ENCODE peak calls at places on chromosome 20, in four cellular contexts. P is K562, Z is H1, M is HepG2. C is an unnamed sample.

GRCh38 chr20:32968833-32969241 is 35.4 kb downstream of the SUN5 start:
- DNase-seq in P (no peak), Z (no peak), M (no peak), C (peak)

GRCh38 chr20:38146628-38147027 is 18.4 kb downstream of the TGM2 start:
- DNase-seq in M (no peak), P (no peak), Z (no peak), C (no peak)

GRCh38 chr20:34978092-34978744 is 22.6 kb downstream of the MYH7B start:
- DNase-seq in P (no peak), Z (no peak), M (no peak), C (no peak)

GRCh38 chr20:56348746-56349145 is 10.0 kb upstream of the FAM210B start:
- DNase-seq in M (no peak), Z (no peak), P (no peak), C (no peak)

GRCh38 chr20:9374068-9374467 is 140.3 kb upstream of the LAMP5 start:
- DNase-seq in M (no peak), Z (no peak), P (no peak), C (no peak)

GRCh38 chr20:17573493-17573892 is 3.6 kb downstream of the DSTN start:
- DNase-seq in P (no peak), M (no peak), Z (no peak), C (no peak)

GRCh38 chr20:3740600-3741301 is 8.3 kb downstream of the HSPA12B start:
- DNase-seq in P (no peak), M (no peak), Z (no peak), C (no peak)

GRCh38 chr20:14583413-14583812 is 246.0 kb upstream of the FLRT3 start:
- DNase-seq in M (no peak), Z (no peak), P (no peak), C (no peak)

GRCh38 chr20:32443386-32443974 is 85.3 kb downstream of the ASXL1 start:
- DNase-seq in M (no peak), P (no peak), Z (no peak), C (peak)

GRCh38 chr20:3093861-3094361 is 9.4 kb upstream of the AVP start:
- DNase-seq in Z (no peak), M (no peak), P (no peak), C (no peak)

GRCh38 chr20:5888051-5888450 is 62.3 kb downstream of the TRMT6 start:
- DNase-seq in P (no peak), M (no peak), Z (no peak), C (no peak)

GRCh38 chr20:46276531-46276930 is 31.8 kb downstream of the CDH22 start:
- DNase-seq in M (no peak), Z (no peak), P (no peak), C (no peak)

GRCh38 chr20:57654363-57654997 is 34.3 kb upstream of the ZBP1 start:
- DNase-seq in Z (peak), M (peak), P (peak), C (peak)

GRCh38 chr20:2301164-2301622 is 5.4 kb downstream of the TGM3 start:
- DNase-seq in P (peak), Z (no peak), M (peak), C (no peak)

GRCh38 chr20:34365765-34366213 is 2.7 kb downstream of the ITCH start:
- DNase-seq in M (no peak), Z (no peak), P (no peak), C (no peak)

GRCh38 chr20:38217791-38218565 is 42.6 kb downstream of the KIAA1755 start:
- DNase-seq in M (peak), Z (no peak), P (peak), C (no peak)

GRCh38 chr20:16444056-16444777 is 129.0 kb downstream of the KIF16B start:
- DNase-seq in M (no peak), Z (no peak), P (no peak), C (no peak)

GRCh38 chr20:13554706-13555105 is 84.0 kb downstream of the TASP1 start:
- DNase-seq in P (no peak), M (no peak), Z (no peak), C (no peak)

GRCh38 chr20:5608104-5608447 is 142.1 kb upstream of the SHLD1 start:
- DNase-seq in M (no peak), Z (no peak), P (no peak), C (no peak)

GRCh38 chr20:24745206-24745605 is 203.9 kb upstream of the CST7 start:
- DNase-seq in M (no peak), P (no peak), Z (no peak), C (no peak)

GRCh38 chr20:23625236-23625964 is 12.4 kb downstream of the CST3 start:
- DNase-seq in P (no peak), M (no peak), Z (no peak), C (no peak)

GRCh38 chr20:46355778-46356177 is 47.5 kb upstream of the CDH22 start:
- DNase-seq in Z (no peak), P (peak), M (no peak), C (no peak)

GRCh38 chr20:24696396-24696795 is 227.0 kb downstream of the SYNDIG1 start:
- DNase-seq in M (no peak), P (no peak), Z (no peak), C (no peak)

GRCh38 chr20:7744411-7744810 is 195.8 kb downstream of the HAO1 start:
- DNase-seq in Z (no peak), P (no peak), M (no peak), C (no peak)

GRCh38 chr20:57498425-57499400 is 26.2 kb downstream of the CTCFL start:
- DNase-seq in P (no peak), Z (no peak), M (no peak), C (peak)

GRCh38 chr20:34824861-34825529 is 456 bp downstream of the NCOA6 start:
- DNase-seq in Z (peak), P (no peak), M (peak), C (peak)

GRCh38 chr20:16476032-16476431 is 97.2 kb downstream of the KIF16B start:
- DNase-seq in P (peak), Z (no peak), M (peak), C (no peak)

GRCh38 chr20:19909696-19910095 is 107.5 kb upstream of the NAA20 start:
- DNase-seq in M (no peak), P (no peak), Z (no peak), C (no peak)

GRCh38 chr20:40307937-40308478 is 381.0 kb downstream of the MAFB start:
- DNase-seq in M (no peak), Z (no peak), P (no peak), C (no peak)

GRCh38 chr20:10307359-10307735 is 88.7 kb downstream of the SNAP25 start:
- DNase-seq in M (no peak), Z (no peak), P (no peak), C (no peak)

GRCh38 chr20:32855387-32855786 is 3.3 kb upstream of the EFCAB8 start:
- DNase-seq in M (no peak), Z (no peak), P (no peak), C (no peak)

DNA sequence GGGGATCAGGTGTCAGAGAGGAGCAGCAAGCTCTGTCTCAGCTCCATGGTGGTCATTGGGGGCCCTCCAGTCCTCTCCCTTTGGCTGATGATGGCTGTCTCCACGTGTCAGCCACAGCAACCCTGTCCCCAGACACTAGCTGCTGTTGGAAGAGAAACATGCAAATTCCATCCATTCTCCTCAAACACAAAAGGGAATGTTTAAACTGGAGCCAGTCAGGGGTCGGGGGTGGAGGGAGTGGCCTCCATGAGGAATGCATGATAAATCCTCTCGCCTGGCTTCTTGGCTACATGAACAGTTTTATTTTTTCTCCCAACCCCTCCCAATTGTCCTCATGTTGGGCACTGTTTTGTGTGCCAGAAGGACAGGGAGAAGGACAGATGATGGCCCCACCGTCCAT is 86.4 kb downstream of the EDN3 start:
- DNase-seq in P (no peak), Z (no peak), M (no peak), C (no peak)
- TF ChIP-seq JUN in P (no peak), Z (no peak), M (no peak), C (no peak)

DNA sequence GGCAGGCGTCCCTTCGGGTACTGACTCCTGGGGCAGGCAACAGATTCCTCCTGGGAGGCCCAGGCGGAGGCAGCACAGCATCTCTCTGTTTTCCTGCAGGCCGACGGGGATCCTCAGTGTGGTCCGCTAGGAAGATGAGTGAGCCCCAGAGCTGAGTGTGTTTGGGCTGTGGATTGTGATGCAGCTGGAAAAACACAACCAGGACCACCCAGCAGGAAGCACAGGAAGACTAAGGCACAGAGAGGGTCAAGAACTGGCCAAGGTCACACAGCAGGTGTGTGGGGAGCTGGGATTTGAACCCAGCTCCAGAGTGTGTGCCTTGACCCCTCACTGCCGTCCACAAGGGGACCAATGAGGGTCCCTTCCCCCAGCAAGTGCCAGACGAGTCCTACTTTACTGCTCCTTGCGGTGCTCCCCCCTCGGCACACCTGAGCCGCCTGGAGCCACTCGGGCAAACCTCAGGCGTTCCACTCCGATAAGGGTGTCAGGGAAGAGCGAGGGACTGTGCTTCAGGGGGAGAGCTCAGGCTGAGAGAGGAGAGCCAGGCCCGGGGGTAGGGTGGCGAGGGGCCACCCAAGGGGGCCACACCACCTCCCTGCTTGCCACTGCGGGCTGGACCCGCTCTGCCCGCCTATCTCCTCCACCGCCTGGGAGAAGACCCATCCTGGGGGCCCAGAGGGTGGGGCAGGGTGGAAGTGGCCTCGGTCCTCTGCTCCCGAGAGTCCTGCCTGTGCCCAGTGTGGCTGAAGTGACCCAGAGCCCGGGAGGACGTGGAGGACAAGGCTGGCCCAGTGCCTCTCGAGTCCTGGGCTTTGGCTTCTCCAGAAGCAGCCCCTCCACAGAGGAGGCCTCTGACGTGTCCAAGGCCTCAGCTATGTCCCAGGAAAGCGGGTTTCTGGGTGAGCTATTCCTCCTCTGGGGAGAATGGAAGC is 63.3 kb downstream of the YTHDF1 start:
- DNase-seq in M (no peak), P (no peak), Z (no peak), C (no peak)
- TF ChIP-seq CREB1 in M (no peak), P (no peak), Z (no peak), C (no peak)

DNA sequence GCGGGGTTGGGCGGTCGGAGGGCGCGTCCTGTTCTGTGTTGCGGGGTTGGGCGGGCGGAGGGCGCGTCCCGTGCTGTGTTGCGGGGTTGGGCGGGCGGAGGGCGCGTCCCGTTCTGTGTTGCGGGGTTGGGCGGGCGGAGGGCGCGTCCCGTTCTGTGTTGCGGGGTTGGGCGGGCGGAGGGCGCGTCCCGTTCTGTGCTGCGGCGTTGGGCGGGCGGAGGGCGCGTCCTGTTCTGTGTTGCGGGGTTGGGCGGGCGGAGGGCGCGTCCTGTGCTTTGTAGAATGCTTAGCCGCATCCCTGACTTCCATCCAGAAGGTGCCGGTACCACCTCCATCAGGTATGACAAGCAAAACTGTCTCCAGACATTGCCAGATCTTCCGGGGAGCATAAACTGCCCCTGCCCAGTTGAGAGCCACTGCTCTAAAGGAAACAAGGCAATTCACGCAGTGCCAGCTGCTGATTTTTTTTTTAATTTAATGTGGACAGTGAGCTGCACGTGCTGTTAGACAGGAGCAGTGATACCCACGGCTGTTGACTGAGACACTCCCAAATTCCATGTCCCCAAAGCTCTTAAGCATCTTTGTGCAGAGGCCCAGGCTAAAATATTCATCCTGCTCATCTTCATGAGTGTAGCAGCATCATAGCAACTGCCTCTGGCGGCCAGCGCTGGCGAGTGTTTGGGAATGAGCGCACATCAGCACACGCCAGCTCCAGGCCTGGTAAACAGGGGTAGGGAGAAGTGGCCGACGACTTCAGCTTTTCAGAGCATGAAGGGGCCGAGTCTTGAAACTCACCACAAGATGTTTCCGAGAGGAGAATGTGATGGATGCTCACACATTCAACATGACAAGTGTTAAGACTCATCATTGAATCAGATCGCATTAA is 284.4 kb upstream of the CDH4 start:
- DNase-seq in M (no peak), Z (no peak), P (no peak), C (no peak)
- TF ChIP-seq JUN in M (no peak), Z (no peak), P (no peak), C (no peak)

DNA sequence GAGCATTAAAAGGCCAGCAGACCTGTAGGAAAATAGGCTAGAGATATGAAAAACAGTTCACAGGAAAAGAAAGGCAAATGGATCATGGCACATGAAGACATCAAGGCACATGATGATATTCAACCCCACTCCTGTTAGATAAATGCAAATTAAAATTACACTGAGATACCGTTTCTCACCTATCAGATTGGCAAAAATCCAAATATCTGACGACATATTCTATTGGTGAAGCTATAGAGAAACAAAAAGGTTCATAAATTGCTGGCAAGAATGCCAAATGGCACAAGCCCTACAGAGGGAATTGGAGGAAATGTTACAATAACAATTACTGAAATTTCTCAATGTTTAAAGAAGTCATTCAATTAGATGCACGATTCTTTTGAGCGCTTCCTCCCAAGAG is 45.3 kb upstream of the DSN1 start:
- DNase-seq in M (no peak), P (no peak), Z (no peak), C (no peak)
- TF ChIP-seq CREB1 in M (no peak), P (no peak), Z (no peak), C (no peak)

GRCh38 chr20:63165538-63166422 is 50.2 kb downstream of the YTHDF1 start:
- DNase-seq in Z (no peak), M (no peak), P (no peak), C (no peak)

GRCh38 chr20:63166423-63167020 is 49.4 kb downstream of the YTHDF1 start:
- DNase-seq in P (no peak), Z (no peak), M (no peak), C (no peak)

GRCh38 chr20:63163171-63163570 is 52.8 kb downstream of the YTHDF1 start:
- DNase-seq in P (no peak), M (no peak), Z (no peak), C (no peak)

GRCh38 chr20:63163596-63164560 is 52.1 kb downstream of the YTHDF1 start:
- DNase-seq in Z (no peak), P (no peak), M (no peak), C (no peak)

DNA sequence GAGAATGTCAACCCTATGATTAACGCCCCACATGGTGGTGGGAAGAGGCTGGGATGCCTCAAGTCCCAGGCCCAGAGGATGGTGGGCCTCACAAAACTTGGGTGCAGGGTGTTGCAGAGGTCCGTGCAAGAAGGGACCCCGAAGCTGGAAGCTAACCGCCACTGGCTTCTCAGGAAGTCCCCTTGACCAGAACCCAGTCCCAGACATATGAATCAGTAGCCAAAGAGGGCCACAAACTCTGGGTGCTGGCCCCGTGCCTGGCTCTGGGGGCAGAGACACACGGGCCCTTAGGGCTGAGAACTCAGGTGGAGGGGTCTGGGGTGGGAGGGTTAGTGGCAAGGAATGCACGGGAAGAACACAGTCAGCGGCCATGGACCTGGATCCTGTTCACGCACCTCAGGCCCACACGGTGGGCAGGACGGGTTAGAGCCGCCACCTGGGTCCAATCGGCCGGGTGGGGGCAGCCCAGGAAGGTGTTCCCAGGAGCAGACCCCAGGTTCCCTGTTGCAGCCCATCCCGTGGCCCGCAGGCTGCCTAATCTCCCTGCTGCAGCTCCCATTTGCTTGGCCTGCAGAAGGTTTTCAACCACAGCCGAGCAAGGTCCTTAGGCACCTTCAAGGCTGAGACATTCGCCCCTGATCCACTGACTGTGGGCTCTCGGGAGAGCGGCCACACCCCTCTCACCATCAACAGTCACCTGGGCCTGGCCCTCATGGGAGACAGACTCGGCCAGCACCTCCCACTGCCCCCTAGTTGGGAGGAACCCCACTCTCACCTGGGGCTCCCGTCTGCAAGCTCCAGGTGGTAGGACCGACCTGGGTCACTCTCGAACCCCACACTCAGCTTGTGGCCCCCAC is 51.0 kb downstream of the YTHDF1 start:
- DNase-seq in M (no peak), Z (no peak), P (no peak), C (no peak)
- TF ChIP-seq JUN in M (no peak), Z (no peak), P (no peak), C (no peak)

GRCh38 chr20:50792708-50793574 is 1.9 kb upstream of the BCAS4 start:
- DNase-seq in P (no peak), M (no peak), Z (no peak), C (no peak)

GRCh38 chr20:50794846-50795634 is at the start of gene BCAS4:
- DNase-seq in M (peak), P (peak), Z (peak), C (peak)

GRCh38 chr20:50797142-50797541 is 2.3 kb downstream of the BCAS4 start:
- DNase-seq in P (no peak), M (no peak), Z (no peak), C (no peak)

GRCh38 chr20:50790651-50791277 is 4.1 kb upstream of the BCAS4 start:
- DNase-seq in Z (peak), P (peak), M (peak), C (peak)

GRCh38 chr20:50794181-50794845 is 548 bp upstream of the BCAS4 start:
- DNase-seq in Z (no peak), P (no peak), M (no peak), C (peak)
- TF ChIP-seq CREB1 in Z (no peak), P (no peak), M (no peak), C (no peak)

GRCh38 chr20:44702776-44703175 is 12.4 kb upstream of the CCN5 start:
- DNase-seq in P (no peak), Z (no peak), M (no peak), C (no peak)
- TF ChIP-seq JUN in P (no peak), Z (no peak), M (no peak), C (no peak)

C was measured in WTC11.